ENCODE peak calls at places on chromosomes 16 and 17, in nine cellular contexts. I is OCI-LY7; O is cardiac muscle cell; H is fibroblast of mammary gland; D is breast epithelium; B is mucosa of descending colon; E is CD8-positive, alpha-beta T cell; X is cardiac fibroblast; K is MM.1S. W is an unnamed sample.

GRCh38 chr17:42288985-42289862 is 926 bp downstream of the STAT5A start:
- DNase-seq in I (no peak), O (no peak), H (no peak), D (no peak), B (peak), E (peak), X (no peak), K (no peak), W (no peak)

GRCh38 chr17:28345420-28346198 is 10.0 kb downstream of the TNFAIP1 start:
- DNase-seq in I (no peak), O (no peak), H (no peak), D (no peak), B (no peak), E (no peak), X (peak), K (no peak), W (peak)

GRCh38 chr16:56600398-56600999 is 7.9 kb upstream of the MT2A start:
- DNase-seq in I (peak), O (peak), H (peak), D (no peak), B (no peak), E (no peak), X (peak), K (peak), W (peak)

GRCh38 chr16:48317614-48318013 is 67.6 kb downstream of the SIAH1 start:
- DNase-seq in I (no peak), O (no peak), H (peak), D (no peak), B (no peak), E (no peak), X (peak), K (peak), W (peak)

GRCh38 chr16:79283578-79283977 is 317.0 kb downstream of the MAF start:
- DNase-seq in I (peak), O (no peak), H (no peak), D (no peak), B (no peak), E (no peak), X (no peak), K (peak), W (no peak)

GRCh38 chr17:73316919-73317505 is 5.2 kb upstream of the CDC42EP4 start:
- DNase-seq in I (no peak), O (no peak), H (peak), D (no peak), B (no peak), E (no peak), X (peak), K (no peak), W (peak)

GRCh38 chr16:15604460-15605390 is 38.2 kb downstream of the MARF1 start:
- DNase-seq in I (no peak), O (no peak), H (no peak), D (no peak), B (no peak), E (no peak), X (no peak), K (no peak), W (no peak)

GRCh38 chr17:22278302-22279275 is 586.3 kb downstream of the KCNJ18 start:
- DNase-seq in I (no peak), O (no peak), H (no peak), D (no peak), B (no peak), E (no peak), X (no peak), K (no peak), W (no peak)

GRCh38 chr17:57125866-57126265 is 40.8 kb downstream of the AKAP1 start:
- DNase-seq in I (no peak), O (no peak), H (no peak), D (no peak), B (no peak), E (no peak), X (no peak), K (no peak), W (no peak)

GRCh38 chr16:69930117-69930776 is 20.9 kb upstream of the CLEC18A start:
- DNase-seq in I (peak), O (peak), H (peak), D (no peak), B (no peak), E (no peak), X (peak), K (peak), W (peak)

GRCh38 chr17:9839433-9839832 is 13.7 kb downstream of the GLP2R start:
- DNase-seq in I (no peak), O (no peak), H (peak), D (no peak), B (no peak), E (no peak), X (peak), K (no peak), W (no peak)

GRCh38 chr17:20281860-20282259 is 185.5 kb downstream of the LGALS9B start:
- DNase-seq in I (no peak), O (no peak), H (no peak), D (no peak), B (no peak), E (no peak), X (no peak), K (no peak), W (no peak)

GRCh38 chr17:67390646-67391480 is 13.8 kb downstream of the PITPNC1 start:
- DNase-seq in I (no peak), O (no peak), H (peak), D (no peak), B (no peak), E (peak), X (peak), K (no peak), W (peak)

GRCh38 chr16:78437352-78437968 is 338.0 kb downstream of the WWOX start:
- DNase-seq in I (peak), O (peak), H (peak), D (no peak), B (no peak), E (no peak), X (peak), K (no peak), W (no peak)

GRCh38 chr16:54655171-54655590 is 275.5 kb upstream of the IRX5 start:
- DNase-seq in I (no peak), O (peak), H (peak), D (no peak), B (no peak), E (no peak), X (peak), K (no peak), W (peak)

GRCh38 chr17:56297142-56297541 is 143.9 kb downstream of the ANKFN1 start:
- DNase-seq in I (no peak), O (no peak), H (peak), D (no peak), B (no peak), E (no peak), X (no peak), K (no peak), W (peak)

GRCh38 chr17:57588086-57588485 is 157.0 kb downstream of the CCDC182 start:
- DNase-seq in I (no peak), O (peak), H (no peak), D (no peak), B (no peak), E (no peak), X (no peak), K (no peak), W (no peak)

GRCh38 chr17:82492647-82493516 is 26.6 kb upstream of the FOXK2 start:
- DNase-seq in I (no peak), O (no peak), H (peak), D (no peak), B (no peak), E (no peak), X (peak), K (no peak), W (peak)

GRCh38 chr17:57372156-57372555 is 115.8 kb downstream of the MSI2 start:
- DNase-seq in I (no peak), O (no peak), H (peak), D (no peak), B (no peak), E (no peak), X (peak), K (no peak), W (peak)

GRCh38 chr17:43732961-43733360 is 25.6 kb downstream of the SOST start:
- DNase-seq in I (no peak), O (no peak), H (peak), D (no peak), B (no peak), E (no peak), X (peak), K (no peak), W (peak)

GRCh38 chr17:43465049-43465448 is 18.7 kb upstream of the DHX8 start:
- DNase-seq in I (no peak), O (no peak), H (no peak), D (no peak), B (no peak), E (no peak), X (no peak), K (no peak), W (no peak)

GRCh38 chr17:76085731-76086366 is 6.9 kb downstream of the ZACN start:
- DNase-seq in I (no peak), O (no peak), H (no peak), D (no peak), B (no peak), E (no peak), X (no peak), K (no peak), W (no peak)

GRCh38 chr17:226108-226772 is 44.8 kb upstream of the DOC2B start:
- DNase-seq in I (no peak), O (no peak), H (no peak), D (no peak), B (peak), E (no peak), X (no peak), K (no peak), W (no peak)

GRCh38 chr16:85291302-85292148 is 179.3 kb upstream of the CIBAR2 start:
- DNase-seq in I (no peak), O (no peak), H (no peak), D (no peak), B (peak), E (no peak), X (peak), K (no peak), W (no peak)

GRCh38 chr17:73156166-73156840 is 8.5 kb upstream of the SSTR2 start:
- DNase-seq in I (peak), O (peak), H (peak), D (peak), B (peak), E (peak), X (peak), K (peak), W (peak)

GRCh38 chr17:46193626-46194392 is 580 bp upstream of the KANSL1 start:
- DNase-seq in I (peak), O (peak), H (peak), D (peak), B (peak), E (peak), X (peak), K (peak), W (peak)

DNA sequence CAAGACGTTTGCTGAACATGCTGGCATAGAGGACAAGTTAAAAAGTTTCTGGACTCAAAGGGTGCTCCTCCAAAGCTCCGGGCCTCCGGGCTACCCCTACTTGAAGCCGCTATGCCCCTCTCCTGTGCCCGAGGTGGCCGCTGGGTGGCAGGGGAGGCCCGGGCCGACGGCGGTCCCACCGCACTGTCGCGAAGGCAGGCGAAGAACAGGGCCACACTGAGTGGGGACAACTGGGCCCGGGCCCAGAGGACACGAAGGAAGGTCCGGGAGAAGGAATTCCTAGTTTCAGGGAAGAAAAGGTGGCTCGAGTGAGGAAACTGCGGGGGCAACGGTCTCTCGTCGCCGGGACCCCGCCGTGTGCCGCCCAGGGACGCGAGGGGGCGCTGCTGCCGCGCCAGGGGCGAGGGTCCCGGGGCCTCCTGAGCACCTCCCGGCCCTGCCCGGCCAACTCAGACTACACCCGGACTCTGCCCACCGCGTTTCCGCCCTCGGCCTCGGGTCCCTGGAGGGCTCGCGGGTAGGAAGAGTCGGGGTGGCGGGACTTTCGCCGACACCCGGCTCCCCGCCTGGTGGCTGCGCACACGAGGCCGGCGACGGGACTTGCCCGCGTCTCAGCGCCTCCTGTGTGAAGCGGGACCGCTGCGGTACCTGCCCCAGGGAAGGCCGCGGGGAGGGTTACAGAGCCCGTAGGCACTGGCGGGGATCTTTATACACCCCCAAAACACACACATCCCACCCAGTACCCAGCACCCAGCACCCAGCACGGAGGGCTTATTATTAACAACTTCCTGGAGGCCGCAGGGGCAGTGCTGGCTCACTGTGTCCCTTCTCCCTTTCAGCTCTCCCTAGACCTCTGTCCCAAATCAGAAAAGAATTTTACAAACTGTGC is 772 bp upstream of the CHCT1 start:
- DNase-seq in I (peak), O (peak), H (peak), D (peak), B (peak), E (peak), X (peak), K (peak), W (peak)
- TF ChIP-seq CTCF in I (peak), O (peak), H (peak), D (peak), B (peak), E (peak), X (peak), K (peak), W (peak)

GRCh38 chr17:50635720-50636144 is 1.1 kb downstream of the ABCC3 start:
- DNase-seq in I (no peak), O (no peak), H (no peak), D (no peak), B (peak), E (no peak), X (no peak), K (no peak), W (no peak)

GRCh38 chr17:50637829-50638571 is 3.3 kb downstream of the ABCC3 start:
- DNase-seq in I (no peak), O (no peak), H (no peak), D (no peak), B (peak), E (no peak), X (no peak), K (no peak), W (no peak)

GRCh38 chr17:50636145-50636803 is 1.6 kb downstream of the ABCC3 start:
- DNase-seq in I (no peak), O (no peak), H (no peak), D (no peak), B (peak), E (no peak), X (no peak), K (no peak), W (no peak)

GRCh38 chr17:50634915-50635719 is 436 bp downstream of the ABCC3 start:
- DNase-seq in I (no peak), O (peak), H (no peak), D (no peak), B (peak), E (no peak), X (no peak), K (no peak), W (no peak)

GRCh38 chr17:50636804-50637195 is 2.1 kb downstream of the ABCC3 start:
- DNase-seq in I (no peak), O (no peak), H (no peak), D (no peak), B (peak), E (no peak), X (no peak), K (no peak), W (no peak)
- H3K4me3 ChIP-seq in I (no peak), O (no peak), H (no peak), D (peak), B (no peak), E (no peak), X (no peak), K (no peak), W (no peak)

GRCh38 chr16:50457979-50458461 is 89.2 kb upstream of the BRD7 start:
- DNase-seq in I (no peak), O (no peak), H (no peak), D (no peak), B (no peak), E (no peak), X (no peak), K (no peak), W (no peak)

GRCh38 chr16:50453446-50453845 is 84.7 kb upstream of the BRD7 start:
- DNase-seq in I (no peak), O (no peak), H (no peak), D (no peak), B (no peak), E (no peak), X (no peak), K (no peak), W (no peak)

GRCh38 chr16:50451951-50452508 is 83.2 kb upstream of the BRD7 start:
- DNase-seq in I (no peak), O (no peak), H (no peak), D (no peak), B (no peak), E (no peak), X (no peak), K (no peak), W (no peak)

GRCh38 chr16:50457423-50457822 is 88.6 kb upstream of the BRD7 start:
- DNase-seq in I (no peak), O (no peak), H (no peak), D (no peak), B (no peak), E (no peak), X (no peak), K (no peak), W (no peak)

DNA sequence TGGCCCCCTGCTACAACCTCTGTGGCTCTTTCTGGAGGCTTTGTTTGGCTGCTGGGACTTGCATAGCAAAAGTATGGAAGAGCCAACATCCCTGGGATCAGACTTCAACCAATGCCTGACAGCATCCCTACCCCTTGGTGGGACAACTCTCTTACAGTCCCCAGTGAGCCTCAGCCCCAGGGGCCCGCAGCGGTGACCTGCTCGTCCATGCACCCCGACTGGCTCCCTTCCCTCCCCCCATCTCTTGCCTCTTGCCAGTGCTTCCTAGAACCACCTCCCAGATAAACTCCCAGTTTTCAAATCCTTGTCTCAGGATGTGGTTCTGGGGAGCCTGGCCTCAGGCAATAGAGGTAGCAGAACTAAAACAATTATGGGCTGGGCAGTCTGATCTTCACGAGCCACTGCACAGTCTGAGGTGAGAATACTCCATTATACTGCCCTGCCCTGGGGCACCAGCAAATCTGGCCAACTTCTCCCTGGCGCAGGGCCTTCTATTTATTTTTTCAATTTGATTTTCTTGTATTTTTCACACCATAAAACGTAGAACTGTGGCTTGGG is 86.6 kb upstream of the BRD7 start:
- DNase-seq in I (no peak), O (no peak), H (no peak), D (no peak), B (no peak), E (no peak), X (no peak), K (no peak), W (no peak)
- TF ChIP-seq CTCF in I (no peak), O (no peak), H (no peak), D (no peak), B (no peak), E (no peak), X (no peak), K (no peak), W (no peak)

GRCh38 chr16:68086336-68086821 is 1.2 kb downstream of the NFATC3 start:
- DNase-seq in I (no peak), O (peak), H (peak), D (no peak), B (no peak), E (no peak), X (no peak), K (peak), W (peak)

GRCh38 chr16:68086860-68087268 is 1.7 kb downstream of the NFATC3 start:
- DNase-seq in I (no peak), O (no peak), H (peak), D (no peak), B (no peak), E (no peak), X (no peak), K (no peak), W (peak)

GRCh38 chr16:68088130-68088972 is 3.2 kb downstream of the NFATC3 start:
- DNase-seq in I (no peak), O (no peak), H (no peak), D (no peak), B (no peak), E (no peak), X (no peak), K (no peak), W (no peak)

GRCh38 chr16:68089067-68089466 is 3.9 kb downstream of the NFATC3 start:
- DNase-seq in I (no peak), O (no peak), H (no peak), D (no peak), B (no peak), E (no peak), X (no peak), K (no peak), W (no peak)

DNA sequence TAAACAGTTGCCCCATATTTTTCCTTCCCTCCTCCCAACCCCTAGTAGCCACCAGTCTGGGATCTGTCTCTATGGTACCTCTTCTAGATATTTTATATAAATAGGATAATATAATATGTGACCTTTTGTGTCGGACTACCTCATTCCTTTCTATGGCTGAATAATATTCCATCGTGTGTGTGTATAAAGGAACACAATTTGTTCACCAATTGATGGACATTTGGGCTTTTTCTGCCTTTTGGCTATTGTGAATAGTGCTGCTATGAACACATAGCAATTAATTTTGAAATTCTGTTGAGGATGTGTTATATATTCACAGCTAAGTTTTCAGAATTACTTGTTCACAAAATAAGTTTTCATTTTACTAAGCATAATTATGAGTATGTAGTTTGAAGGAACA is 2.5 kb downstream of the NFATC3 start:
- DNase-seq in I (no peak), O (no peak), H (no peak), D (no peak), B (no peak), E (no peak), X (no peak), K (no peak), W (no peak)
- H3K4me3 ChIP-seq in I (peak), O (no peak), H (no peak), D (no peak), B (no peak), E (peak), X (no peak), K (peak), W (peak)

GRCh38 chr17:27206447-27206846 is 87.5 kb upstream of the WSB1 start:
- DNase-seq in I (peak), O (no peak), H (peak), D (no peak), B (no peak), E (no peak), X (peak), K (no peak), W (no peak)
- TF ChIP-seq CTCF in I (peak), O (peak), H (peak), D (no peak), B (no peak), E (no peak), X (peak), K (peak), W (no peak)

DNA sequence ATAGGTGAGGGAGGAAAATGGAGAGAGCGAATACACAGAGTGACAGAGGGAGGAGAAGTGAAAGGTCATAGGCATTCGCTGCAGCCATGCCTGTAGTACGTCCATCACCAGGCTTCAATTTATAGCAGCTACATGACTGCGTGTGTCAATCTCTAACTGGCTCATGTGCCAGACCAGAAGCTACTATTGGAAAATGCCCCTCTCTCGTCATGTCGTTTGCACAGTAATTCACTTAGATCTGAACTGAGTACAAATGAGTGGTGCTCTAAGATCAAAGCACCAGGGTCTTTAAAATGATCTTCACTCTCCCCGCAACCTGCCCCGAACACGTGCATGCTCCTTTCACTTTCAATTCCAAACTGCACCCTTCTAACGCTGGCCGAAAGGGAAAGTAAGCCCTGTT is 51.3 kb downstream of the ADCY9 start:
- DNase-seq in I (no peak), O (no peak), H (no peak), D (no peak), B (no peak), E (no peak), X (no peak), K (peak), W (no peak)
- H3K4me3 ChIP-seq in I (no peak), O (no peak), H (no peak), D (no peak), B (no peak), E (peak), X (no peak), K (peak), W (no peak)

W was measured in fibroblast of the aortic adventitia.